ENCODE peak calls at places on chromosomes 3 and 15, in nine cellular contexts. R is IMR-90, E is glutamatergic neuron, P is cardiac fibroblast, Q is K562, C is prostate gland, G is left lung, O is progenitor cell of endocrine pancreas, L is astrocyte. Z is an unnamed sample.

GRCh38 chr3:103499132-103499885 is 1064.5 kb downstream of the ZPLD1 start:
- DNase-seq in R (peak; percentile 66), E (no peak), P (no peak), Q (no peak), C (no peak), G (no peak), O (no peak), L (peak; percentile 87), Z (no peak)

GRCh38 chr15:79050977-79051376 is 39.6 kb downstream of the RASGRF1 start:
- DNase-seq in R (no peak), E (no peak), P (no peak), Q (no peak), C (no peak), G (no peak), O (no peak), L (no peak), Z (no peak)

GRCh38 chr15:81427176-81427575 is 53.2 kb upstream of the TMC3 start:
- DNase-seq in R (no peak), E (no peak), P (no peak), Q (no peak), C (no peak), G (no peak), O (no peak), L (no peak), Z (no peak)

GRCh38 chr3:100103558-100104441 is 10.5 kb downstream of the FILIP1L start:
- DNase-seq in R (peak; percentile 93), E (no peak), P (peak; percentile 52), Q (no peak), C (no peak), G (peak; percentile 39), O (no peak), L (peak; percentile 87), Z (peak; percentile 52)

GRCh38 chr15:44541282-44541958 is 4.5 kb downstream of the EIF3J start:
- DNase-seq in R (peak; percentile 90), E (no peak), P (peak; percentile 91), Q (no peak), C (no peak), G (no peak), O (no peak), L (peak; percentile 85), Z (peak; percentile 50)

GRCh38 chr3:189430166-189430565 is 201.0 kb upstream of the TP63 start:
- DNase-seq in R (no peak), E (no peak), P (no peak), Q (no peak), C (no peak), G (no peak), O (no peak), L (no peak), Z (no peak)

GRCh38 chr15:46344906-46345305 is 710.1 kb downstream of the SQOR start:
- DNase-seq in R (no peak), E (no peak), P (no peak), Q (no peak), C (no peak), G (no peak), O (no peak), L (no peak), Z (no peak)

GRCh38 chr3:191356586-191357439 is 26.5 kb upstream of the UTS2B start:
- DNase-seq in R (peak; percentile 63), E (no peak), P (peak; percentile 73), Q (no peak), C (no peak), G (peak; percentile 34), O (no peak), L (peak; percentile 87), Z (no peak)

GRCh38 chr3:155153242-155154186 is 73.4 kb downstream of the MME start:
- DNase-seq in R (no peak), E (no peak), P (no peak), Q (no peak), C (no peak), G (no peak), O (no peak), L (no peak), Z (no peak)

GRCh38 chr15:34883633-34884032 is 85.9 kb downstream of the AQR start:
- DNase-seq in R (peak; percentile 16), E (no peak), P (no peak), Q (no peak), C (no peak), G (no peak), O (no peak), L (peak; percentile 14), Z (no peak)

GRCh38 chr15:90300988-90301715 is 35.7 kb downstream of the NGRN start:
- DNase-seq in R (peak; percentile 25), E (peak; percentile 86), P (peak; percentile 51), Q (peak; percentile 64), C (no peak), G (peak; percentile 58), O (peak; percentile 56), L (no peak), Z (no peak)

GRCh38 chr15:60528530-60528929 is 49.6 kb upstream of the ICE2 start:
- DNase-seq in R (peak; percentile 61), E (no peak), P (no peak), Q (no peak), C (no peak), G (no peak), O (no peak), L (peak; percentile 11), Z (no peak)

GRCh38 chr3:45178131-45179023 is 32.2 kb upstream of the CDCP1 start:
- DNase-seq in R (peak; percentile 69), E (no peak), P (peak; percentile 52), Q (no peak), C (peak; percentile 56), G (no peak), O (no peak), L (peak; percentile 84), Z (peak; percentile 23)

GRCh38 chr15:68983821-68984517 is 30.5 kb upstream of the NOX5 start:
- DNase-seq in R (peak; percentile 16), E (no peak), P (peak; percentile 43), Q (peak; percentile 57), C (no peak), G (no peak), O (no peak), L (peak; percentile 58), Z (no peak)

GRCh38 chr3:101963902-101964362 is 114.6 kb downstream of the NFKBIZ start:
- DNase-seq in R (peak; percentile 78), E (no peak), P (peak; percentile 60), Q (no peak), C (no peak), G (no peak), O (no peak), L (peak; percentile 78), Z (no peak)

GRCh38 chr3:28612232-28612631 is 263.6 kb upstream of the AZI2 start:
- DNase-seq in R (no peak), E (no peak), P (no peak), Q (no peak), C (no peak), G (no peak), O (no peak), L (no peak), Z (no peak)

GRCh38 chr3:141307351-141308059 is 60.8 kb upstream of the ZBTB38 start:
- DNase-seq in R (no peak), E (no peak), P (no peak), Q (no peak), C (no peak), G (no peak), O (no peak), L (no peak), Z (no peak)

GRCh38 chr3:141306276-141306675 is 62.0 kb upstream of the ZBTB38 start:
- DNase-seq in R (peak; percentile 36), E (no peak), P (no peak), Q (no peak), C (no peak), G (no peak), O (no peak), L (no peak), Z (no peak)

GRCh38 chr3:141306922-141307321 is 61.4 kb upstream of the ZBTB38 start:
- DNase-seq in R (no peak), E (no peak), P (no peak), Q (no peak), C (no peak), G (no peak), O (no peak), L (no peak), Z (no peak)

GRCh38 chr3:141303481-141304223 is 64.7 kb upstream of the ZBTB38 start:
- DNase-seq in R (peak; percentile 86), E (no peak), P (peak; percentile 91), Q (peak; percentile 73), C (peak; percentile 72), G (no peak), O (peak; percentile 50), L (peak; percentile 46), Z (peak; percentile 67)

DNA sequence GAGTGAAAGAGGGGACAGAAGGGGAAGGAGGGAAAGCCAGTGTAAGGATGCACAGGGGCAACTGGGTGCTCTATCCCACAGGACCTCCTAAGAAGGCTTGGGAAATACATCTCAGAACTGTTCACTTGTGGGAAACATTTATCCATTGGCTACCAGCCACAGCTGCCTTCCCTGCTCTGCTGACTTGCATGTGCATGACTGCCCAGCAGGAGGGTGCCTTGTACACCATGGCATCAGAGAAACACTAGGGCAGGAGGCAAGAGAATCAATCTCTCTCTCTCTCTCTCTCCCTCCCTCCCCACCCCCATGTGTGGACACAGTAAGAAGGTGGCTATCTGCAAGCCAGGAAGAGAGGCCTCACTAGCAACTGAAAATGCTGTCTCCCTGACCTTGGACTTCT is 62.9 kb upstream of the ZBTB38 start:
- DNase-seq in R (peak; percentile 74), E (no peak), P (peak; percentile 85), Q (no peak), C (no peak), G (no peak), O (no peak), L (no peak), Z (peak; percentile 27)
- TF ChIP-seq CTCF in R (peak; percentile 41), E (no peak), P (peak; percentile 42), Q (no peak), C (no peak), G (no peak), O (no peak), L (no peak), Z (peak; percentile 23)

GRCh38 chr3:129314757-129315385 is 36.2 kb downstream of the HMCES start:
- DNase-seq in R (peak; percentile 83), E (peak; percentile 97), P (peak; percentile 95), Q (peak; percentile 86), C (peak; percentile 82), G (peak; percentile 88), O (peak; percentile 74), L (peak; percentile 70), Z (peak; percentile 71)
- TF ChIP-seq CTCF in R (peak; percentile 35), E (peak; percentile 15), P (no peak), Q (peak; percentile 10), C (no peak), G (no peak), O (peak; percentile 27), L (peak; percentile 2), Z (no peak)

GRCh38 chr3:71194785-71195184 is 388.7 kb downstream of the FOXP1 start:
- DNase-seq in R (no peak), E (no peak), P (no peak), Q (no peak), C (no peak), G (no peak), O (no peak), L (no peak), Z (no peak)
- TF ChIP-seq CTCF in R (no peak), E (no peak), P (no peak), Q (no peak), C (no peak), G (no peak), O (no peak), L (no peak), Z (no peak)

DNA sequence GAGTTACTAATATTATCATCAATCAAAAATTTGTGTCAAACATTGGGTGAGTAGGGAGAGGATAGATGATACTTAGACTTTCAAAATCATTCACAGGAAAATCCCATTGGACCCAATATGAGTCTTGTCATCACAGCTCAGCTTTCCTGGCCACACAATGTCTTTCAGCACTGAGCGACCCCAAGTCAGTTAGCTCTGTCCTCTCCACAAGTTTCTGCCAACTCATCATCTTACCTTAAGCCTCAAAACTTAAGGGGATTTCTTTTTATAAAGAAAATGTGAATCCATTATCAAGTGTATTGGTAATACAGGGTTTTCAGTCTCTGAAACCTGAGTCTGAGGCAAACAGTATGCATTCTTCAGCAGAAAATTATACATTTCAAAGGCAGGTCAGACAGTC is 55.8 kb downstream of the SUMF1 start:
- DNase-seq in R (no peak), E (no peak), P (no peak), Q (no peak), C (no peak), G (no peak), O (no peak), L (no peak), Z (no peak)
- TF ChIP-seq CTCF in R (no peak), E (no peak), P (no peak), Q (no peak), C (no peak), G (no peak), O (no peak), L (no peak), Z (no peak)